ENCODE peak calls at places on chromosomes 1 and 21, in six cellular contexts. P is H1, Q is SK-N-SH, G is HepG2, K is GM12878, L is HCT116. U is an unnamed sample.

GRCh38 chr1:228337031-228337564 is 69.5 kb downstream of the TRIM11 start:
- DNase-seq in L (no peak), G (no peak), P (peak; percentile 37), K (no peak), Q (no peak), U (no peak)

GRCh38 chr1:9909222-9910046 is 635 bp downstream of the CTNNBIP1 start:
- DNase-seq in P (no peak), G (no peak), Q (no peak), L (no peak), K (no peak), U (no peak)

GRCh38 chr21:43287974-43288755 is 119.4 kb downstream of the CRYAA start:
- DNase-seq in P (no peak), K (no peak), G (peak; percentile 94), L (no peak), Q (no peak), U (no peak)

GRCh38 chr1:94272388-94272787 is 35.0 kb upstream of the ARHGAP29 start:
- DNase-seq in P (no peak), K (no peak), Q (no peak), G (no peak), L (no peak), U (no peak)

GRCh38 chr1:153566414-153567371 is 1.0 kb upstream of the S100A2 start:
- DNase-seq in K (peak; percentile 37), G (peak; percentile 89), Q (peak; percentile 73), L (peak; percentile 96), P (peak; percentile 76), U (peak; percentile 97)

GRCh38 chr21:15775981-15776380 is 46.2 kb downstream of the USP25 start:
- DNase-seq in K (no peak), P (no peak), Q (no peak), G (no peak), L (no peak), U (no peak)

GRCh38 chr1:240464099-240464498 is 147.9 kb downstream of the GREM2 start:
- DNase-seq in G (no peak), L (no peak), Q (no peak), K (no peak), P (no peak), U (no peak)

GRCh38 chr1:156742017-156742416 is 1.1 kb upstream of the MRPL24 start:
- DNase-seq in K (no peak), G (no peak), P (no peak), Q (no peak), L (no peak), U (no peak)

GRCh38 chr21:45335151-45335760 is 47.6 kb upstream of the POFUT2 start:
- DNase-seq in P (no peak), K (no peak), L (no peak), Q (no peak), G (no peak), U (no peak)

GRCh38 chr1:3713840-3714239 is 38.4 kb upstream of the CCDC27 start:
- DNase-seq in G (no peak), P (no peak), L (no peak), K (no peak), Q (no peak), U (no peak)

GRCh38 chr1:165403835-165404482 is 41.0 kb downstream of the RXRG start:
- DNase-seq in P (peak; percentile 69), L (peak; percentile 24), G (peak; percentile 58), Q (peak; percentile 55), K (no peak), U (peak; percentile 55)

GRCh38 chr1:116725798-116726197 is 28.4 kb upstream of the CD2 start:
- DNase-seq in L (no peak), G (no peak), P (no peak), Q (no peak), K (no peak), U (no peak)

GRCh38 chr1:112788561-112788960 is 73.4 kb upstream of the PPM1J start:
- DNase-seq in Q (no peak), K (no peak), L (no peak), P (no peak), G (no peak), U (no peak)

GRCh38 chr1:181010789-181011188 is 11.9 kb downstream of the STX6 start:
- DNase-seq in P (no peak), G (no peak), Q (no peak), K (no peak), L (no peak), U (no peak)

GRCh38 chr1:151455966-151456365 is 3.3 kb downstream of the POGZ start:
- DNase-seq in Q (no peak), G (no peak), P (no peak), L (no peak), K (no peak), U (no peak)

GRCh38 chr1:53090227-53091147 is 28.5 kb downstream of the PODN start:
- DNase-seq in K (no peak), L (no peak), Q (no peak), P (no peak), G (no peak), U (no peak)

GRCh38 chr1:55347786-55348185 is 132.6 kb upstream of the USP24 start:
- DNase-seq in L (no peak), K (no peak), P (no peak), G (no peak), Q (no peak), U (no peak)

GRCh38 chr1:37090671-37091070 is 56.4 kb upstream of the GRIK3 start:
- DNase-seq in G (no peak), K (no peak), L (no peak), P (no peak), Q (no peak), U (no peak)

GRCh38 chr1:77652970-77653516 is 29.4 kb downstream of the ZZZ3 start:
- DNase-seq in Q (no peak), P (no peak), K (no peak), G (no peak), L (no peak), U (no peak)

GRCh38 chr1:77658271-77658670 is 24.2 kb downstream of the ZZZ3 start:
- DNase-seq in K (no peak), G (no peak), L (no peak), Q (no peak), P (no peak), U (no peak)

GRCh38 chr1:77659879-77660593 is 22.4 kb downstream of the ZZZ3 start:
- DNase-seq in K (no peak), G (no peak), P (no peak), L (no peak), Q (no peak), U (no peak)

GRCh38 chr1:77652179-77652745 is 30.2 kb downstream of the ZZZ3 start:
- DNase-seq in Q (no peak), G (no peak), P (no peak), L (no peak), K (no peak), U (no peak)

DNA sequence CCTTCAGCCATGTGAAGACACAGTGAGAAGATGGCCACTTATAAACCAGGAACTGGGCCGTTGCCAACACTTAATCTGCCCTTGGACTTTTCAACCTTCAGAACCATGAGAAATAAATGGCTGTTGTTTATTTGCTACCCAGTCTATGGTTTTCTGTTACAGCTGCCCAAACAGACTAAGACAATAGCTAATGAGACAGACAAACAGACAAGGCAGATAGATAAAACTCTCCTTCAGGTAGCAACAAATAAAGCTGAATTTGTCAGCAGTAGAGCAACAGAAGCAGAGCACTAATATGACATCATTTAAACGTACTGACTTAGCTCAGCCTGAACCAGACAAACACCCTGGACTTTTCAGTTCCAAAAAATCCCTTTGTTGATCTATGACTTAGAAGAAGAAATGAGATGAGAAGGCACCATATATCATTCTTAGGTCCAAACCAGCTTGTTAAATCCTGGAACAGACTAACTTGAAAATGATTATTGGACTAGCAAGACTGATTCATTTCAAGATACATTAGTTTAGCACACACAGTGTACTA is 27.0 kb downstream of the ZZZ3 start:
- DNase-seq in L (no peak), P (no peak), Q (no peak), K (no peak), G (peak; percentile 76), U (no peak)
- TF ChIP-seq YY1 in L (no peak), P (no peak), Q (no peak), K (no peak), G (no peak), U (no peak)

GRCh38 chr1:83998599-83999315 is at the start of gene TTLL7:
- DNase-seq in Q (peak; percentile 92), G (peak; percentile 10), K (no peak), P (peak; percentile 92), L (no peak), U (peak; percentile 66)

GRCh38 chr1:83996621-83997020 is 2.3 kb downstream of the TTLL7 start:
- DNase-seq in Q (no peak), P (no peak), G (no peak), L (no peak), K (no peak), U (no peak)

GRCh38 chr1:83999316-83999819 is 436 bp upstream of the TTLL7 start:
- DNase-seq in P (no peak), K (no peak), L (peak; percentile 80), G (peak; percentile 13), Q (no peak), U (peak; percentile 69)

GRCh38 chr1:83996175-83996574 is 2.8 kb downstream of the TTLL7 start:
- DNase-seq in K (no peak), L (no peak), P (no peak), G (no peak), Q (no peak), U (no peak)

GRCh38 chr1:83998205-83998598 is 730 bp downstream of the TTLL7 start:
- DNase-seq in K (no peak), G (no peak), P (no peak), Q (no peak), L (no peak), U (no peak)
- H3K4me3 ChIP-seq in K (no peak overlapping the region), G (peak overlapping the region; percentile 76), P (peak overlapping the region; percentile 75), Q (peak overlapping the region; percentile 81), L (peak overlapping the region; percentile 69), U (peak overlapping the region; percentile 84)

GRCh38 chr1:193435771-193436170 is 249.4 kb upstream of the B3GALT2 start:
- DNase-seq in Q (no peak), K (no peak), L (no peak), G (no peak), P (no peak), U (no peak)
- H3K9me3 ChIP-seq in Q (peaks cover 7% of the 10 kb centered on the region), K (peaks cover 12% of the 10 kb centered on the region), L (peaks cover 7% of the 10 kb centered on the region), G (peaks cover 22% of the 10 kb centered on the region), P (peaks cover 25% of the 10 kb centered on the region), U (peaks cover 36% of the 10 kb centered on the region)

GRCh38 chr21:32245971-32246370 is 32.9 kb downstream of the MIS18A start:
- DNase-seq in G (no peak), P (no peak), L (no peak), Q (no peak), K (no peak), U (no peak)

GRCh38 chr21:32237021-32237420 is 41.8 kb downstream of the MIS18A start:
- DNase-seq in L (no peak), K (no peak), Q (no peak), P (no peak), G (no peak), U (no peak)

GRCh38 chr21:32238063-32238462 is 40.8 kb downstream of the MIS18A start:
- DNase-seq in K (no peak), Q (no peak), G (no peak), L (no peak), P (no peak), U (no peak)

GRCh38 chr21:32241434-32241785 is 37.4 kb downstream of the MIS18A start:
- DNase-seq in L (no peak), Q (no peak), G (no peak), P (no peak), K (no peak), U (no peak)

GRCh38 chr21:32240708-32241433 is 38.0 kb downstream of the MIS18A start:
- DNase-seq in L (no peak), Q (no peak), G (no peak), P (no peak), K (peak; percentile 13), U (no peak)
- TF ChIP-seq YY1 in L (no peak), Q (no peak), G (no peak), P (no peak), K (no peak), U (no peak)

U was measured in NT2/D1.